ENCODE peak calls at places on chromosomes 5 and 9, in ten cellular contexts. W is ureter; D is right atrium auricular region; S is CD8-positive, alpha-beta memory T cell; O is SW480; Z is kidney glomerular epithelial cell; R is cardiac muscle cell; C is H7; I is mucosa of gallbladder; E is stimulated activated CD4-positive, alpha-beta T cell treated with anti-CD3 and anti-CD28 coated beads, TNF-alpha, amount 100 ng/mL, for 24 hours. Q is an unnamed sample.
A peak's percentile ranks its signal among the peaks of the same experiment; 100 is the strongest.

GRCh38 chr9:16262467-16263261 is 607.8 kb downstream of the BNC2 start:
- DNase-seq in W (no peak), D (no peak), S (no peak), O (no peak), Z (no peak), R (no peak), C (no peak), I (no peak), E (no peak), Q (no peak)

GRCh38 chr5:176955895-176956294 is 50.7 kb downstream of the UIMC1 start:
- DNase-seq in W (no peak), D (no peak), S (no peak), O (no peak), Z (no peak), R (no peak), C (no peak), I (no peak), E (no peak), Q (no peak)

GRCh38 chr9:87810691-87811178 is 71.9 kb upstream of the SPATA31E1 start:
- DNase-seq in W (no peak), D (no peak), S (no peak), O (no peak), Z (no peak), R (no peak), C (no peak), I (no peak), E (no peak), Q (no peak)

GRCh38 chr9:137435980-137436760 is 5.0 kb downstream of the ENTPD8 start:
- DNase-seq in W (peak; percentile 83), D (no peak), S (no peak), O (peak; percentile 90), Z (peak; percentile 94), R (no peak), C (peak; percentile 67), I (peak; percentile 88), E (no peak), Q (no peak)

GRCh38 chr9:93119953-93120845 is 13.9 kb downstream of the NINJ1 start:
- DNase-seq in W (peak; percentile 95), D (peak; percentile 95), S (peak; percentile 38), O (peak; percentile 90), Z (peak; percentile 17), R (no peak), C (peak; percentile 89), I (peak; percentile 92), E (peak; percentile 34), Q (peak; percentile 66)

GRCh38 chr9:127714916-127715442 is 484 bp downstream of the PTRH1 start:
- DNase-seq in W (no peak), D (peak; percentile 60), S (no peak), O (peak; percentile 28), Z (no peak), R (peak; percentile 31), C (peak; percentile 81), I (no peak), E (no peak), Q (no peak)

GRCh38 chr9:82140471-82140870 is 151.9 kb downstream of the SPATA31D1 start:
- DNase-seq in W (no peak), D (no peak), S (no peak), O (no peak), Z (no peak), R (peak; percentile 4), C (no peak), I (no peak), E (no peak), Q (no peak)

GRCh38 chr5:143243103-143243502 is 160.4 kb downstream of the NR3C1 start:
- DNase-seq in W (no peak), D (no peak), S (no peak), O (no peak), Z (no peak), R (no peak), C (no peak), I (no peak), E (no peak), Q (no peak)

GRCh38 chr9:89640391-89640790 is 35.6 kb downstream of the GADD45G start:
- DNase-seq in W (no peak), D (no peak), S (no peak), O (no peak), Z (no peak), R (no peak), C (no peak), I (no peak), E (no peak), Q (no peak)

GRCh38 chr9:32581512-32582143 is 8.7 kb upstream of the NDUFB6 start:
- DNase-seq in W (no peak), D (no peak), S (peak; percentile 26), O (peak; percentile 55), Z (peak; percentile 69), R (peak; percentile 66), C (peak; percentile 64), I (no peak), E (no peak), Q (no peak)

GRCh38 chr5:133275631-133276030 is 223.8 kb downstream of the HSPA4 start:
- DNase-seq in W (no peak), D (no peak), S (no peak), O (no peak), Z (no peak), R (no peak), C (no peak), I (no peak), E (no peak), Q (no peak)

GRCh38 chr9:72592501-72593403 is 71.3 kb downstream of the TMC1 start:
- DNase-seq in W (peak; percentile 47), D (no peak), S (peak; percentile 43), O (peak; percentile 71), Z (peak; percentile 74), R (peak; percentile 65), C (peak; percentile 55), I (peak; percentile 42), E (no peak), Q (peak; percentile 33)

GRCh38 chr9:34171753-34172535 is 6.9 kb upstream of the UBAP1 start:
- DNase-seq in W (no peak), D (no peak), S (peak; percentile 58), O (no peak), Z (no peak), R (no peak), C (no peak), I (no peak), E (peak; percentile 20), Q (no peak)

GRCh38 chr9:36825179-36825578 is 208.9 kb downstream of the PAX5 start:
- DNase-seq in W (no peak), D (no peak), S (no peak), O (no peak), Z (no peak), R (no peak), C (no peak), I (no peak), E (no peak), Q (no peak)